ENCODE peak calls at places on chromosomes 4 and X, in six cellular contexts. Z is NCI-H1105 treated with DMSO at 0.1 percent for 48 hours, J is GM06990, T is progenitor cell of endocrine pancreas, W is PC-3, U is RKO. Q is an unnamed sample.

GRCh38 chr4:59094505-59094904 is 1984.3 kb upstream of the IGFBP7 start:
- DNase-seq in Z (no peak), J (no peak), T (no peak), W (peak; percentile 10), U (no peak), Q (no peak)

GRCh38 chrX:118495958-118496762 is 545 bp downstream of the DOCK11 start:
- DNase-seq in Z (peak; percentile 10), J (peak; percentile 79), T (peak; percentile 9), W (peak; percentile 44), U (peak; percentile 54), Q (peak; percentile 65)

GRCh38 chrX:47097018-47097417 is 18.8 kb downstream of the RGN start:
- DNase-seq in Z (no peak), J (no peak), T (no peak), W (no peak), U (no peak), Q (no peak)

GRCh38 chr4:3286335-3287175 is 6.3 kb upstream of the RGS12 start:
- DNase-seq in Z (no peak), J (no peak), T (no peak), W (no peak), U (no peak), Q (no peak)

GRCh38 chr4:139822391-139822790 is 156.8 kb downstream of the MGST2 start:
- DNase-seq in Z (no peak), J (no peak), T (no peak), W (no peak), U (no peak), Q (no peak)

GRCh38 chr4:13694256-13694655 is 66.7 kb upstream of the BOD1L1 start:
- DNase-seq in Z (no peak), J (no peak), T (no peak), W (no peak), U (no peak), Q (no peak)

GRCh38 chr4:74316397-74316796 is 8.1 kb downstream of the EPGN start:
- DNase-seq in Z (no peak), J (no peak), T (no peak), W (peak; percentile 9), U (no peak), Q (no peak)

GRCh38 chr4:39729557-39729956 is 31.6 kb downstream of the UBE2K start:
- DNase-seq in Z (no peak), J (no peak), T (no peak), W (no peak), U (no peak), Q (no peak)

GRCh38 chr4:18397681-18398080 is 376.1 kb upstream of the LCORL start:
- DNase-seq in Z (no peak), J (no peak), T (no peak), W (no peak), U (no peak), Q (no peak)